ENCODE peak calls at places on chromosomes 5 and 9, in six cellular contexts. M is neuronal stem cell, H is IMR-90, U is H9, Z is trophoblast cell, L is mesendoderm. V is an unnamed sample.
A peak's percentile ranks its signal among the peaks of the same experiment; 100 is the strongest.

GRCh38 chr5:78221964-78222451 is 72.5 kb downstream of the AP3B1 start:
- DNase-seq in U (peak; percentile 52), H (peak; percentile 4), Z (peak; percentile 53), M (no peak), L (peak; percentile 72), V (no peak)

GRCh38 chr9:129176786-129177442 is 1.1 kb downstream of the IER5L start:
- DNase-seq in M (no peak), Z (peak; percentile 41), U (peak; percentile 51), H (peak; percentile 49), L (no peak), V (peak; percentile 53)

GRCh38 chr9:130854835-130855234 is 19.8 kb downstream of the ABL1 start:
- DNase-seq in L (no peak), Z (no peak), U (no peak), M (no peak), H (no peak), V (no peak)

GRCh38 chr5:180787711-180788431 is 14.7 kb downstream of the MGAT1 start:
- DNase-seq in M (no peak), U (peak; percentile 66), L (peak; percentile 78), Z (no peak), H (peak; percentile 57), V (peak; percentile 33)

GRCh38 chr5:58459276-58459859 is 518 bp downstream of the PLK2 start:
- DNase-seq in Z (peak; percentile 61), L (peak; percentile 66), M (no peak), U (peak; percentile 33), H (peak; percentile 38), V (peak; percentile 64)

GRCh38 chr5:147754372-147755122 is 28.0 kb downstream of the JAKMIP2 start:
- DNase-seq in M (no peak), Z (no peak), L (no peak), U (no peak), H (no peak), V (no peak)

GRCh38 chr5:73307645-73308346 is 134.8 kb downstream of the TMEM174 start:
- DNase-seq in U (no peak), H (no peak), L (no peak), M (no peak), Z (no peak), V (no peak)

GRCh38 chr5:148484651-148485050 is 100.9 kb downstream of the FBXO38 start:
- DNase-seq in U (no peak), M (no peak), H (no peak), Z (peak; percentile 86), L (no peak), V (no peak)

GRCh38 chr5:64594601-64595518 is 89.0 kb downstream of the RGS7BP start:
- DNase-seq in U (peak; percentile 61), M (peak; percentile 17), L (peak; percentile 73), H (no peak), Z (no peak), V (peak; percentile 3)

GRCh38 chr5:77924081-77924480 is 147.9 kb upstream of the TBCA start:
- DNase-seq in H (no peak), U (no peak), M (no peak), L (peak; percentile 42), Z (peak; percentile 52), V (no peak)

GRCh38 chr9:125541840-125542243 is 165.2 kb downstream of the MAPKAP1 start:
- DNase-seq in U (no peak), Z (no peak), L (no peak), M (no peak), H (no peak), V (no peak)

GRCh38 chr5:102341918-102342317 is 45.8 kb upstream of the SLCO4C1 start:
- DNase-seq in H (no peak), Z (peak; percentile 43), L (no peak), M (no peak), U (no peak), V (peak; percentile 8)

GRCh38 chr5:55919625-55920024 is 68.5 kb downstream of the IL31RA start:
- DNase-seq in M (no peak), U (no peak), L (no peak), Z (no peak), H (no peak), V (no peak)

GRCh38 chr5:66494437-66494836 is 101.8 kb upstream of the MAST4 start:
- DNase-seq in L (peak; percentile 66), H (no peak), M (no peak), Z (peak; percentile 37), U (peak; percentile 79), V (no peak)

GRCh38 chr5:90632799-90633198 is 74.2 kb downstream of the ADGRV1 start:
- DNase-seq in L (no peak), Z (no peak), M (no peak), U (no peak), H (no peak), V (no peak)

GRCh38 chr5:73867344-73868335 is 241.6 kb downstream of the ARHGEF28 start:
- DNase-seq in L (no peak), H (peak; percentile 68), M (no peak), U (no peak), Z (peak; percentile 80), V (peak; percentile 67)

GRCh38 chr5:7828269-7828668 is 22.7 kb downstream of the CFAP90 start:
- DNase-seq in H (no peak), U (no peak), L (no peak), M (no peak), Z (no peak), V (no peak)

GRCh38 chr9:107481035-107481434 is 8.5 kb downstream of the KLF4 start:
- DNase-seq in U (no peak), H (no peak), L (no peak), Z (peak; percentile 31), M (no peak), V (no peak)

GRCh38 chr9:116149844-116150243 is 3.7 kb upstream of the PAPPA start:
- DNase-seq in L (peak; percentile 57), Z (peak; percentile 85), M (peak; percentile 41), U (peak; percentile 57), H (no peak), V (peak; percentile 37)

GRCh38 chr5:7745882-7746735 is 104.8 kb downstream of the CFAP90 start:
- DNase-seq in H (peak; percentile 59), L (peak; percentile 92), U (peak; percentile 79), M (peak; percentile 71), Z (peak; percentile 91), V (peak; percentile 46)

GRCh38 chr5:102622244-102622643 is 123.4 kb upstream of the SLCO6A1 start:
- DNase-seq in L (no peak), Z (no peak), U (no peak), H (no peak), M (no peak), V (peak; percentile 68)

GRCh38 chr5:43168175-43168574 is 23.9 kb upstream of the NIM1K start:
- DNase-seq in Z (no peak), H (no peak), M (no peak), L (no peak), U (no peak), V (no peak)

GRCh38 chr9:12777149-12778010 is 2.6 kb downstream of the LURAP1L start:
- DNase-seq in H (no peak), L (no peak), Z (peak; percentile 89), U (no peak), M (no peak), V (peak; percentile 52)

GRCh38 chr5:151001436-151001835 is 19.0 kb upstream of the GPX3 start:
- DNase-seq in Z (no peak), L (no peak), U (peak; percentile 14), M (no peak), H (no peak), V (no peak)

GRCh38 chr5:133294380-133294779 is 242.6 kb downstream of the HSPA4 start:
- DNase-seq in H (no peak), Z (no peak), U (no peak), L (no peak), M (no peak), V (no peak)

GRCh38 chr9:38087934-38088925 is 19.2 kb upstream of the SHB start:
- DNase-seq in H (peak; percentile 37), Z (peak; percentile 85), M (peak; percentile 63), U (peak; percentile 79), L (peak; percentile 56), V (peak; percentile 51)

GRCh38 chr5:178445534-178445933 is 144.7 kb downstream of the COL23A1 start:
- DNase-seq in U (no peak), M (no peak), H (no peak), L (no peak), Z (no peak), V (no peak)

GRCh38 chr9:35867538-35867937 is 2.7 kb downstream of the OR13J1 start:
- DNase-seq in Z (no peak), U (no peak), L (no peak), M (no peak), H (no peak), V (no peak)

GRCh38 chr9:122121931-122122330 is 28.8 kb upstream of the TTLL11 start:
- DNase-seq in M (no peak), L (no peak), U (no peak), H (no peak), Z (no peak), V (no peak)

GRCh38 chr9:135990468-135991429 is 29.6 kb upstream of the UBAC1 start:
- DNase-seq in L (peak; percentile 83), H (peak; percentile 47), Z (no peak), M (peak; percentile 65), U (peak; percentile 78), V (peak; percentile 51)

GRCh38 chr9:135992486-135993408 is 31.6 kb upstream of the UBAC1 start:
- DNase-seq in H (peak; percentile 84), L (peak; percentile 86), M (peak; percentile 59), U (peak; percentile 86), Z (peak; percentile 22), V (peak; percentile 97)

GRCh38 chr9:135989722-135990467 is 28.7 kb upstream of the UBAC1 start:
- DNase-seq in L (no peak), Z (no peak), U (no peak), H (no peak), M (no peak), V (no peak)

GRCh38 chr9:135993409-135993742 is 32.2 kb upstream of the UBAC1 start:
- DNase-seq in Z (no peak), U (no peak), M (no peak), L (no peak), H (no peak), V (no peak)

DNA sequence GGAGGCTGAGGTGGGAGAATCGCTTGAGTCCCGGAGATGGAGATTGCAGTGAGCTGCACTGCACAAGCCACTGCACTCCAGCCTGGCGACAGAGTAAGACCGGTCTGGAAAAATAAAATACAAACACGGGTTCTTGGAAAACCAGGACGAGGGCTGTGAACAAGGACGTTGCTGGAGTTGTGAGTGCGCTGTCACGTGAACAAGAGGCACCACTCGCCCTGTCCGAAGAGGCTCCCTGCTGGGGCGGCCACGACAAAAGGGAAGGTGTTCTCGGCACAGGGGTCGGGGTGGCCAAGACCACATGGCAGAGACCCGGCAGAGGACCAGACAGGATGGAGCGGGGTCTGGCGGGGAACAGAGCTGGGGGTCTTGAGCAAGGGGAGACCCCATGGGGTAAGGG is 30.6 kb upstream of the UBAC1 start:
- DNase-seq in H (no peak), L (no peak), U (no peak), M (no peak), Z (no peak), V (no peak)
- H3K4ac ChIP-seq in H (peak overlapping the region; percentile 36), L (no peak overlapping the region), U (no peak overlapping the region), M (peak overlapping the region; percentile 99), Z (no peak overlapping the region), V (peak overlapping the region; percentile 82)

GRCh38 chr5:137754236-137754960 is at the start of gene HNRNPA0:
- DNase-seq in M (peak; percentile 96), Z (peak; percentile 99), U (peak; percentile 96), L (peak; percentile 98), H (peak; percentile 97), V (peak; percentile 97)
- H3K4ac ChIP-seq in M (peak within 1 kb of the TSS; percentile 14), Z (peak within 1 kb of the TSS; percentile 99), U (peak within 1 kb of the TSS; percentile 60), L (peak within 1 kb of the TSS; percentile 89), H (peak within 1 kb of the TSS; percentile 82), V (peak within 1 kb of the TSS; percentile 98)

GRCh38 chr5:176762489-176762888 is 47.9 kb upstream of the UNC5A start:
- DNase-seq in U (peak; percentile 45), H (peak; percentile 16), M (no peak), L (peak; percentile 44), Z (no peak), V (no peak)
- H3K4ac ChIP-seq in U (no peak overlapping the region), H (no peak overlapping the region), M (no peak overlapping the region), L (no peak overlapping the region), Z (no peak overlapping the region), V (no peak overlapping the region)

GRCh38 chr5:62305358-62305714 is 670 bp upstream of the KIF2A start:
- DNase-seq in L (no peak), U (no peak), Z (peak; percentile 38), H (no peak), M (no peak), V (no peak)
- H3K4ac ChIP-seq in L (no peak overlapping the region), U (no peak overlapping the region), Z (peak overlapping the region; percentile 51), H (peak overlapping the region; percentile 60), M (no peak overlapping the region), V (no peak overlapping the region)